ENCODE peak calls at places on chromosomes 5 and 9, in nine cellular contexts. One of them, this sample, is unnamed.

GRCh38 chr9:581673-582497 is 259.6 kb upstream of the DMRT1 start:
- DNase-seq in HFFc6: no peak
- DNase-seq in body of pancreas: peak; percentile 53
- DNase-seq in fibroblast of mammary gland: no peak
- DNase-seq in HFF-Myc: no peak
- DNase-seq in GM10248: peak; percentile 31
- DNase-seq in mesothelial cell of epicardium: no peak
- DNase-seq in BJ: no peak
- DNase-seq in AG09309: no peak
- DNase-seq in this sample: peak; percentile 6

GRCh38 chr9:137114613-137115393 is at the start of gene DPP7:
- DNase-seq in HFFc6: peak; percentile 12
- DNase-seq in body of pancreas: peak; percentile 73
- DNase-seq in fibroblast of mammary gland: peak; percentile 30
- DNase-seq in HFF-Myc: no peak
- DNase-seq in GM10248: peak; percentile 94
- DNase-seq in mesothelial cell of epicardium: peak; percentile 26
- DNase-seq in BJ: no peak
- DNase-seq in AG09309: no peak
- DNase-seq in this sample: peak; percentile 64

GRCh38 chr9:128733256-128733655 is 9.3 kb upstream of the ZDHHC12 start:
- DNase-seq in HFFc6: peak; percentile 54
- DNase-seq in body of pancreas: peak; percentile 84
- DNase-seq in fibroblast of mammary gland: peak; percentile 79
- DNase-seq in HFF-Myc: peak; percentile 74
- DNase-seq in GM10248: no peak
- DNase-seq in mesothelial cell of epicardium: peak; percentile 47
- DNase-seq in BJ: no peak
- DNase-seq in AG09309: peak; percentile 28
- DNase-seq in this sample: peak; percentile 71

GRCh38 chr5:154646841-154647759 is 108.1 kb upstream of the LARP1 start:
- DNase-seq in HFFc6: no peak
- DNase-seq in body of pancreas: peak; percentile 88
- DNase-seq in fibroblast of mammary gland: peak; percentile 24
- DNase-seq in HFF-Myc: no peak
- DNase-seq in GM10248: peak; percentile 67
- DNase-seq in mesothelial cell of epicardium: no peak
- DNase-seq in BJ: no peak
- DNase-seq in AG09309: no peak
- DNase-seq in this sample: peak; percentile 55

GRCh38 chr5:135265497-135266300 is 133.3 kb downstream of the MACROH2A1 start:
- DNase-seq in HFFc6: no peak
- DNase-seq in body of pancreas: no peak
- DNase-seq in fibroblast of mammary gland: no peak
- DNase-seq in HFF-Myc: no peak
- DNase-seq in GM10248: no peak
- DNase-seq in mesothelial cell of epicardium: no peak
- DNase-seq in BJ: no peak
- DNase-seq in AG09309: no peak
- DNase-seq in this sample: no peak

GRCh38 chr5:134553816-134554215 is 28.3 kb downstream of the JADE2 start:
- DNase-seq in HFFc6: no peak
- DNase-seq in body of pancreas: no peak
- DNase-seq in fibroblast of mammary gland: no peak
- DNase-seq in HFF-Myc: no peak
- DNase-seq in GM10248: no peak
- DNase-seq in mesothelial cell of epicardium: no peak
- DNase-seq in BJ: no peak
- DNase-seq in AG09309: no peak
- DNase-seq in this sample: no peak

GRCh38 chr5:33046091-33046490 is 335.0 kb downstream of the NPR3 start:
- DNase-seq in HFFc6: no peak
- DNase-seq in body of pancreas: no peak
- DNase-seq in fibroblast of mammary gland: peak; percentile 30
- DNase-seq in HFF-Myc: no peak
- DNase-seq in GM10248: no peak
- DNase-seq in mesothelial cell of epicardium: no peak
- DNase-seq in BJ: no peak
- DNase-seq in AG09309: no peak
- DNase-seq in this sample: no peak

GRCh38 chr5:74237746-74238145 is 402.8 kb downstream of the ENC1 start:
- DNase-seq in HFFc6: no peak
- DNase-seq in body of pancreas: no peak
- DNase-seq in fibroblast of mammary gland: no peak
- DNase-seq in HFF-Myc: no peak
- DNase-seq in GM10248: no peak
- DNase-seq in mesothelial cell of epicardium: no peak
- DNase-seq in BJ: no peak
- DNase-seq in AG09309: no peak
- DNase-seq in this sample: no peak

GRCh38 chr9:129898205-129898604 is 62.9 kb downstream of the USP20 start:
- DNase-seq in HFFc6: no peak
- DNase-seq in body of pancreas: no peak
- DNase-seq in fibroblast of mammary gland: peak; percentile 42
- DNase-seq in HFF-Myc: no peak
- DNase-seq in GM10248: no peak
- DNase-seq in mesothelial cell of epicardium: no peak
- DNase-seq in BJ: no peak
- DNase-seq in AG09309: no peak
- DNase-seq in this sample: no peak

GRCh38 chr9:104075801-104076753 is 18.0 kb upstream of the SMC2 start:
- DNase-seq in HFFc6: peak; percentile 70
- DNase-seq in body of pancreas: no peak
- DNase-seq in fibroblast of mammary gland: peak; percentile 87
- DNase-seq in HFF-Myc: no peak
- DNase-seq in GM10248: no peak
- DNase-seq in mesothelial cell of epicardium: no peak
- DNase-seq in BJ: peak; percentile 52
- DNase-seq in AG09309: peak; percentile 56
- DNase-seq in this sample: no peak

GRCh38 chr5:177067491-177067890 is 19.2 kb upstream of the FGFR4 start:
- DNase-seq in HFFc6: peak; percentile 58
- DNase-seq in body of pancreas: no peak
- DNase-seq in fibroblast of mammary gland: no peak
- DNase-seq in HFF-Myc: no peak
- DNase-seq in GM10248: no peak
- DNase-seq in mesothelial cell of epicardium: no peak
- DNase-seq in BJ: no peak
- DNase-seq in AG09309: no peak
- DNase-seq in this sample: no peak

GRCh38 chr5:128539038-128539429 is 989 bp upstream of the FBN2 start:
- DNase-seq in HFFc6: no peak
- DNase-seq in body of pancreas: no peak
- DNase-seq in fibroblast of mammary gland: peak; percentile 19
- DNase-seq in HFF-Myc: no peak
- DNase-seq in GM10248: peak; percentile 8
- DNase-seq in mesothelial cell of epicardium: no peak
- DNase-seq in BJ: no peak
- DNase-seq in AG09309: no peak
- DNase-seq in this sample: no peak

GRCh38 chr9:6842584-6842947 is 84.8 kb downstream of the KDM4C start:
- DNase-seq in HFFc6: peak; percentile 42
- DNase-seq in body of pancreas: no peak
- DNase-seq in fibroblast of mammary gland: peak; percentile 63
- DNase-seq in HFF-Myc: no peak
- DNase-seq in GM10248: no peak
- DNase-seq in mesothelial cell of epicardium: no peak
- DNase-seq in BJ: no peak
- DNase-seq in AG09309: no peak
- DNase-seq in this sample: no peak

GRCh38 chr5:80346055-80346454 is 26.3 kb downstream of the SPZ1 start:
- DNase-seq in HFFc6: peak; percentile 4
- DNase-seq in body of pancreas: no peak
- DNase-seq in fibroblast of mammary gland: peak; percentile 12
- DNase-seq in HFF-Myc: no peak
- DNase-seq in GM10248: peak; percentile 48
- DNase-seq in mesothelial cell of epicardium: no peak
- DNase-seq in BJ: no peak
- DNase-seq in AG09309: no peak
- DNase-seq in this sample: peak; percentile 56

GRCh38 chr5:177445052-177446016 is 1.3 kb upstream of the PRR7 start:
- DNase-seq in HFFc6: no peak
- DNase-seq in body of pancreas: no peak
- DNase-seq in fibroblast of mammary gland: no peak
- DNase-seq in HFF-Myc: no peak
- DNase-seq in GM10248: no peak
- DNase-seq in mesothelial cell of epicardium: no peak
- DNase-seq in BJ: no peak
- DNase-seq in AG09309: no peak
- DNase-seq in this sample: no peak

GRCh38 chr5:9332026-9332425 is 213.8 kb downstream of the SEMA5A start:
- DNase-seq in HFFc6: no peak
- DNase-seq in body of pancreas: no peak
- DNase-seq in fibroblast of mammary gland: no peak
- DNase-seq in HFF-Myc: no peak
- DNase-seq in GM10248: no peak
- DNase-seq in mesothelial cell of epicardium: no peak
- DNase-seq in BJ: no peak
- DNase-seq in AG09309: no peak
- DNase-seq in this sample: no peak

GRCh38 chr5:148826082-148826971 is at the start of gene ADRB2:
- DNase-seq in HFFc6: peak; percentile 92
- DNase-seq in body of pancreas: peak; percentile 94
- DNase-seq in fibroblast of mammary gland: peak; percentile 73
- DNase-seq in HFF-Myc: peak; percentile 79
- DNase-seq in GM10248: peak; percentile 85
- DNase-seq in mesothelial cell of epicardium: peak; percentile 68
- DNase-seq in BJ: peak; percentile 63
- DNase-seq in AG09309: peak; percentile 48
- DNase-seq in this sample: peak; percentile 99

GRCh38 chr5:107826311-107827000 is 155.7 kb upstream of the EFNA5 start:
- DNase-seq in HFFc6: no peak
- DNase-seq in body of pancreas: no peak
- DNase-seq in fibroblast of mammary gland: no peak
- DNase-seq in HFF-Myc: no peak
- DNase-seq in GM10248: no peak
- DNase-seq in mesothelial cell of epicardium: no peak
- DNase-seq in BJ: no peak
- DNase-seq in AG09309: no peak
- DNase-seq in this sample: no peak

GRCh38 chr9:109868222-109868621 is 88.2 kb downstream of the PALM2AKAP2 start:
- DNase-seq in HFFc6: no peak
- DNase-seq in body of pancreas: no peak
- DNase-seq in fibroblast of mammary gland: no peak
- DNase-seq in HFF-Myc: no peak
- DNase-seq in GM10248: no peak
- DNase-seq in mesothelial cell of epicardium: no peak
- DNase-seq in BJ: no peak
- DNase-seq in AG09309: no peak
- DNase-seq in this sample: no peak

GRCh38 chr9:22005083-22005699 is 3.9 kb downstream of the CDKN2B start:
- DNase-seq in HFFc6: no peak
- DNase-seq in body of pancreas: no peak
- DNase-seq in fibroblast of mammary gland: no peak
- DNase-seq in HFF-Myc: no peak
- DNase-seq in GM10248: no peak
- DNase-seq in mesothelial cell of epicardium: no peak
- DNase-seq in BJ: no peak
- DNase-seq in AG09309: no peak
- DNase-seq in this sample: no peak

GRCh38 chr5:89769975-89770374 is 639.6 kb downstream of the CETN3 start:
- DNase-seq in HFFc6: no peak
- DNase-seq in body of pancreas: no peak
- DNase-seq in fibroblast of mammary gland: peak; percentile 29
- DNase-seq in HFF-Myc: peak; percentile 12
- DNase-seq in GM10248: no peak
- DNase-seq in mesothelial cell of epicardium: no peak
- DNase-seq in BJ: no peak
- DNase-seq in AG09309: no peak
- DNase-seq in this sample: no peak

GRCh38 chr9:73183917-73184861 is 32.5 kb downstream of the ANXA1 start:
- DNase-seq in HFFc6: peak; percentile 63
- DNase-seq in body of pancreas: no peak
- DNase-seq in fibroblast of mammary gland: peak; percentile 73
- DNase-seq in HFF-Myc: no peak
- DNase-seq in GM10248: peak; percentile 18
- DNase-seq in mesothelial cell of epicardium: no peak
- DNase-seq in BJ: no peak
- DNase-seq in AG09309: peak; percentile 5
- DNase-seq in this sample: no peak
- TF ChIP-seq CTCF in HFFc6: peak; percentile 88
- TF ChIP-seq CTCF in body of pancreas: peak; percentile 51
- TF ChIP-seq CTCF in fibroblast of mammary gland: peak; percentile 37
- TF ChIP-seq CTCF in HFF-Myc: no peak
- TF ChIP-seq CTCF in GM10248: peak; percentile 22
- TF ChIP-seq CTCF in mesothelial cell of epicardium: peak; percentile 82
- TF ChIP-seq CTCF in BJ: peak; percentile 31
- TF ChIP-seq CTCF in AG09309: peak; percentile 30
- TF ChIP-seq CTCF in this sample: no peak

DNA sequence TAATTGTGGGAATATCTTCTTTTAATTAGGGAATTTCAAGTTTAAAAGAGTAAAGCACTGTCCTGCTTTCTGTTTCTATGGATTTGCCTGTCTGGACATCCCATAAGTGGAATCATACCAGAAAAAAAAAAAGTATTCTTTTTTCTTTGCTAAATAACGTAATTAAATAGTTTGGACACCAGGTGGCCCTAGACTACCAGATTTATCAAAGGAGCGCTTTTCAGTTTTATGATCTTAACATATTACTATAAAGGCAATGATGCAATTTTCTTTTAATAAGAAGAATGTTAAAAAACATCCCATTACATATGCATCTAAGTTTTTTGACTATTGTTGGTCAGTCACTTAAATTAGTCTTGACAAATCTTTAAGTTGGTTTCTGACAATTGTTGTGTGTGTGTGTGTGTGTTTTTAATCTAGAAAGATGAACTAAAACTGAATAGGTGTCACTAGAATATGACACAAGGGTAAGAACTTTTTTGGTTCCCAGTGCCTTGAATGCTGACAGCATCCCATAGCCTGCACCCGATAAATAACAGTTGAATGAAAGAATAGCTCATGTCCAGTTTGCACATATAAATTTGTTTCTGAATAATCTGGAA is 49.5 kb downstream of the C5orf22 start:
- DNase-seq in HFFc6: peak; percentile 21
- DNase-seq in body of pancreas: no peak
- DNase-seq in fibroblast of mammary gland: peak; percentile 61
- DNase-seq in HFF-Myc: no peak
- DNase-seq in GM10248: no peak
- DNase-seq in mesothelial cell of epicardium: no peak
- DNase-seq in BJ: no peak
- DNase-seq in AG09309: peak; percentile 16
- DNase-seq in this sample: peak; percentile 24
- TF ChIP-seq CTCF in HFFc6: peak; percentile 85
- TF ChIP-seq CTCF in body of pancreas: peak; percentile 56
- TF ChIP-seq CTCF in fibroblast of mammary gland: peak; percentile 43
- TF ChIP-seq CTCF in HFF-Myc: no peak
- TF ChIP-seq CTCF in GM10248: peak; percentile 40
- TF ChIP-seq CTCF in mesothelial cell of epicardium: peak; percentile 78
- TF ChIP-seq CTCF in BJ: peak; percentile 40
- TF ChIP-seq CTCF in AG09309: peak; percentile 38
- TF ChIP-seq CTCF in this sample: peak; percentile 19

GRCh38 chr5:141650851-141651727 is at the start of gene FCHSD1:
- DNase-seq in HFFc6: peak; percentile 69
- DNase-seq in body of pancreas: peak; percentile 91
- DNase-seq in fibroblast of mammary gland: peak; percentile 72
- DNase-seq in HFF-Myc: peak; percentile 47
- DNase-seq in GM10248: peak; percentile 99
- DNase-seq in mesothelial cell of epicardium: peak; percentile 74
- DNase-seq in BJ: no peak
- DNase-seq in AG09309: no peak
- DNase-seq in this sample: peak; percentile 93
- TF ChIP-seq CTCF in HFFc6: no peak
- TF ChIP-seq CTCF in body of pancreas: peak; percentile 5
- TF ChIP-seq CTCF in fibroblast of mammary gland: no peak
- TF ChIP-seq CTCF in HFF-Myc: no peak
- TF ChIP-seq CTCF in GM10248: no peak
- TF ChIP-seq CTCF in mesothelial cell of epicardium: no peak
- TF ChIP-seq CTCF in BJ: peak; percentile 32
- TF ChIP-seq CTCF in AG09309: peak; percentile 0
- TF ChIP-seq CTCF in this sample: no peak

GRCh38 chr5:173396311-173396993 is 68.2 kb upstream of the STC2 start:
- DNase-seq in HFFc6: no peak
- DNase-seq in body of pancreas: no peak
- DNase-seq in fibroblast of mammary gland: no peak
- DNase-seq in HFF-Myc: no peak
- DNase-seq in GM10248: no peak
- DNase-seq in mesothelial cell of epicardium: no peak
- DNase-seq in BJ: no peak
- DNase-seq in AG09309: no peak
- DNase-seq in this sample: peak; percentile 13
- TF ChIP-seq CTCF in HFFc6: peak; percentile 64
- TF ChIP-seq CTCF in body of pancreas: no peak
- TF ChIP-seq CTCF in fibroblast of mammary gland: no peak
- TF ChIP-seq CTCF in HFF-Myc: peak; percentile 40
- TF ChIP-seq CTCF in GM10248: no peak
- TF ChIP-seq CTCF in mesothelial cell of epicardium: peak; percentile 27
- TF ChIP-seq CTCF in BJ: peak; percentile 32
- TF ChIP-seq CTCF in AG09309: peak; percentile 16
- TF ChIP-seq CTCF in this sample: no peak

This sample was measured in Calu3.